ENCODE peak calls at places on chromosome 12, in six cellular contexts. V is AG08396; K is fibroblast of pulmonary artery; C is activated CD8-positive, alpha-beta memory T cell treated with anti-CD3 and anti-CD28 coated beads for 48 hours; R is fibroblast of lung; X is GM18507. I is an unnamed sample.

GRCh38 chr12:9066755-9067433 is 48.8 kb downstream of the A2M start:
- DNase-seq in V (peak), K (no peak), C (no peak), R (no peak), X (no peak), I (no peak)

GRCh38 chr12:977163-977562 is 13.9 kb upstream of the ERC1 start:
- DNase-seq in V (no peak), K (no peak), C (no peak), R (no peak), X (no peak), I (no peak)

GRCh38 chr12:55227643-55228042 is 6.8 kb downstream of the OR10A7 start:
- DNase-seq in V (no peak), K (no peak), C (no peak), R (peak), X (no peak), I (no peak)

GRCh38 chr12:110252716-110253115 is 28.3 kb upstream of the ATP2A2 start:
- DNase-seq in V (no peak), K (no peak), C (no peak), R (no peak), X (no peak), I (no peak)

GRCh38 chr12:48454675-48455074 is 17.7 kb upstream of the ANP32D start:
- DNase-seq in V (no peak), K (peak), C (no peak), R (no peak), X (no peak), I (peak)

GRCh38 chr12:49160415-49160814 is 28.5 kb downstream of the TUBA1A start:
- DNase-seq in V (no peak), K (no peak), C (no peak), R (no peak), X (no peak), I (no peak)

GRCh38 chr12:6469609-6470374 is 685 bp downstream of the VAMP1 start:
- DNase-seq in V (no peak), K (no peak), C (no peak), R (peak), X (no peak), I (no peak)

GRCh38 chr12:4268549-4269181 is 4.9 kb upstream of the CCND2 start:
- DNase-seq in V (no peak), K (no peak), C (no peak), R (peak), X (no peak), I (no peak)

GRCh38 chr12:52078276-52078675 is 1.2 kb upstream of the SMIM41 start:
- DNase-seq in V (no peak), K (no peak), C (no peak), R (no peak), X (no peak), I (no peak)

GRCh38 chr12:49885118-49885517 is 18.6 kb downstream of the FAIM2 start:
- DNase-seq in V (no peak), K (no peak), C (no peak), R (no peak), X (no peak), I (no peak)

GRCh38 chr12:20865873-20866272 is 55.4 kb downstream of the SLCO1B3 start:
- DNase-seq in V (no peak), K (peak), C (no peak), R (no peak), X (no peak), I (no peak)

GRCh38 chr12:112788205-112788604 is 3.3 kb upstream of the RPH3A start:
- DNase-seq in V (no peak), K (no peak), C (no peak), R (no peak), X (no peak), I (no peak)

GRCh38 chr12:108831309-108831991 is 25.9 kb downstream of the SSH1 start:
- DNase-seq in V (no peak), K (no peak), C (no peak), R (no peak), X (no peak), I (no peak)

GRCh38 chr12:18919826-18920511 is 182.1 kb downstream of the CAPZA3 start:
- DNase-seq in V (no peak), K (no peak), C (no peak), R (no peak), X (no peak), I (no peak)

GRCh38 chr12:122005252-122005651 is 16.4 kb upstream of the BCL7A start:
- DNase-seq in V (no peak), K (no peak), C (no peak), R (no peak), X (no peak), I (no peak)

GRCh38 chr12:112218150-112218549 is 92.8 kb downstream of the TRAFD1 start:
- DNase-seq in V (no peak), K (peak), C (no peak), R (peak), X (no peak), I (no peak)

GRCh38 chr12:7905071-7905470 is 30.9 kb downstream of the SLC2A3 start:
- DNase-seq in V (no peak), K (peak), C (no peak), R (peak), X (no peak), I (no peak)

GRCh38 chr12:130945793-130946492 is 7.8 kb upstream of the ADGRD1 start:
- DNase-seq in V (peak), K (peak), C (no peak), R (peak), X (no peak), I (no peak)

GRCh38 chr12:106274575-106275081 is 26.8 kb upstream of the CKAP4 start:
- DNase-seq in V (no peak), K (peak), C (no peak), R (no peak), X (no peak), I (no peak)

GRCh38 chr12:82682851-82683261 is 3.9 kb upstream of the TMTC2 start:
- DNase-seq in V (no peak), K (no peak), C (no peak), R (peak), X (no peak), I (no peak)

GRCh38 chr12:95173392-95174251 is 43.6 kb downstream of the FGD6 start:
- DNase-seq in V (peak), K (peak), C (no peak), R (peak), X (no peak), I (no peak)

GRCh38 chr12:105385141-105385540 is 54.6 kb downstream of the C12orf75 start:
- DNase-seq in V (no peak), K (peak), C (no peak), R (peak), X (no peak), I (no peak)

GRCh38 chr12:27555316-27555715 is 31.3 kb downstream of the PPFIBP1 start:
- DNase-seq in V (no peak), K (no peak), C (no peak), R (peak), X (no peak), I (no peak)

GRCh38 chr12:89565002-89565401 is 39.2 kb upstream of the POC1B start:
- DNase-seq in V (no peak), K (no peak), C (no peak), R (no peak), X (no peak), I (no peak)